ENCODE peak calls at places on chromosomes 3 and 15, in four cellular contexts. I, O, G and Q are unnamed samples. For H3K4me1, the result is how much of the 10 kb centered on the place peaks cover.

GRCh38 chr15:84929795-84930371 is 45.4 kb downstream of the SLC28A1 start:
- DNase-seq in O (no peak), G (peak), I (no peak), Q (no peak)

GRCh38 chr3:32411442-32411841 is 19.8 kb downstream of the CMTM7 start:
- DNase-seq in G (no peak), O (no peak), I (no peak), Q (no peak)

GRCh38 chr3:106208979-106209378 is 340.2 kb upstream of the CBLB start:
- DNase-seq in G (no peak), O (no peak), I (no peak), Q (no peak)

GRCh38 chr3:57778499-57778898 is 22.4 kb downstream of the SLMAP start:
- DNase-seq in G (no peak), O (no peak), I (no peak), Q (no peak)

GRCh38 chr15:68177747-68178146 is 27.4 kb downstream of the CALML4 start:
- DNase-seq in O (no peak), I (no peak), G (no peak), Q (no peak)

GRCh38 chr15:74815121-74815933 is 2.7 kb downstream of the LMAN1L start:
- DNase-seq in O (no peak), I (no peak), G (no peak), Q (no peak)

GRCh38 chr3:178849220-178849910 is 222.2 kb downstream of the ZMAT3 start:
- DNase-seq in I (no peak), O (no peak), G (no peak), Q (no peak)

GRCh38 chr15:59940928-59941327 is 63.2 kb upstream of the FOXB1 start:
- DNase-seq in O (no peak), G (no peak), I (no peak), Q (no peak)

GRCh38 chr3:25727316-25727715 is 55.9 kb downstream of the NGLY1 start:
- DNase-seq in I (no peak), G (no peak), O (no peak), Q (no peak)

GRCh38 chr3:108319428-108320053 is 23.2 kb downstream of the HHLA2 start:
- DNase-seq in O (no peak), I (no peak), G (no peak), Q (no peak)

GRCh38 chr3:12193485-12194165 is 34.9 kb upstream of the TIMP4 start:
- DNase-seq in G (peak), O (no peak), I (peak), Q (no peak)

GRCh38 chr15:83153288-83153687 is 45.8 kb downstream of the TM6SF1 start:
- DNase-seq in I (no peak), G (no peak), O (no peak), Q (no peak)

GRCh38 chr3:174495928-174496327 is 363.2 kb upstream of the NAALADL2 start:
- DNase-seq in O (no peak), G (no peak), I (no peak), Q (no peak)

GRCh38 chr3:12516873-12517272 is 28.4 kb downstream of the MKRN2OS start:
- DNase-seq in O (no peak), G (no peak), I (no peak), Q (no peak)

GRCh38 chr15:54660356-54660755 is 536.4 kb downstream of the RSL24D1 start:
- DNase-seq in I (no peak), O (no peak), G (no peak), Q (no peak)

GRCh38 chr3:24686764-24687163 is 192.1 kb upstream of the THRB start:
- DNase-seq in G (no peak), O (no peak), I (no peak), Q (no peak)

GRCh38 chr15:44726568-44727461 is 9.5 kb upstream of the TRIM69 start:
- DNase-seq in O (no peak), G (peak), I (peak), Q (no peak)

GRCh38 chr15:38038659-38039442 is 104.4 kb downstream of the TMCO5A start:
- DNase-seq in I (no peak), O (no peak), G (no peak), Q (no peak)

GRCh38 chr3:182357928-182358327 is 435.4 kb upstream of the ATP11B start:
- DNase-seq in I (no peak), G (no peak), O (no peak), Q (no peak)

GRCh38 chr3:177347611-177348010 is 150.3 kb upstream of the TBL1XR1 start:
- DNase-seq in I (no peak), O (peak), G (no peak), Q (no peak)

GRCh38 chr15:54582863-54583643 is 604.8 kb downstream of the UNC13C start:
- DNase-seq in G (no peak), I (peak), O (no peak), Q (no peak)

GRCh38 chr3:133695772-133696171 is 34.0 kb upstream of the TOPBP1 start:
- DNase-seq in I (no peak), G (no peak), O (no peak), Q (no peak)

GRCh38 chr3:184553385-184553784 is 8.2 kb upstream of the EPHB3 start:
- DNase-seq in I (no peak), G (no peak), O (no peak), Q (no peak)

GRCh38 chr3:64674591-64675076 is 13.2 kb downstream of the ADAMTS9 start:
- DNase-seq in I (no peak), G (no peak), O (no peak), Q (no peak)

GRCh38 chr3:14253022-14253761 is 74.6 kb downstream of the LSM3 start:
- DNase-seq in G (peak), O (no peak), I (no peak), Q (no peak)

GRCh38 chr3:14254812-14255702 is 76.4 kb downstream of the LSM3 start:
- DNase-seq in I (no peak), G (no peak), O (no peak), Q (no peak)

GRCh38 chr3:14256046-14256445 is 77.4 kb downstream of the LSM3 start:
- DNase-seq in I (no peak), G (peak), O (no peak), Q (no peak)

GRCh38 chr3:14252321-14253021 is 73.9 kb downstream of the LSM3 start:
- DNase-seq in O (no peak), G (no peak), I (no peak), Q (no peak)

GRCh38 chr3:14253983-14254382 is 75.4 kb downstream of the LSM3 start:
- DNase-seq in G (no peak), I (no peak), O (no peak), Q (no peak)
- H3K9ac ChIP-seq in G (no peak), I (no peak), O (no peak), Q (no peak)

GRCh38 chr15:58589047-58589446 is 157.3 kb downstream of the LIPC start:
- DNase-seq in I (no peak), G (no peak), O (no peak), Q (no peak)

GRCh38 chr15:58587481-58587880 is 155.7 kb downstream of the LIPC start:
- DNase-seq in I (no peak), O (no peak), G (no peak), Q (no peak)

GRCh38 chr15:58590236-58590635 is 158.4 kb downstream of the LIPC start:
- DNase-seq in O (no peak), I (no peak), G (no peak), Q (no peak)

GRCh38 chr15:58585668-58586461 is 154.1 kb downstream of the LIPC start:
- DNase-seq in G (no peak), I (peak), O (no peak), Q (no peak)

DNA sequence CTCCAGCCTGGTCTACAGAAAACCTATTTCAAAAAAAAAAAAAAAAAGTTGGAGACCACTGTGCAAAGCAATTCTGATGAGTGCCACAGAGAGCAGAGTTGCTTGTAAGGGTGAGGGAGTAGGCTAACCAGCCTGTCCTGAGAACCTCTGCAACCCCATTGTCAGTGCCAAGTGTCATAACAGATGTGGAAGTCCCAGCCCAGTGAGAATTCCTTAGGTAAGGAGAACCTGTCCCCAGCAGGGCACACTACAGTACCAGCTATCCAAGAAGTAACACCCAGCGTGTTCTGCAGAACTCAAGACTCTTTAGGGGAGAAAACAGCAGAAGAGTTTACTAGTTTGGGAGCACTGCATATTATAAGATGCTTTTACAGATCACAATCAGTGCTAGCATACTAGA is 156.3 kb downstream of the LIPC start:
- DNase-seq in I (no peak), O (no peak), G (no peak), Q (no peak)
- H3K4me1 ChIP-seq in I (under half), O (under half), G (under half), Q (under half)

DNA sequence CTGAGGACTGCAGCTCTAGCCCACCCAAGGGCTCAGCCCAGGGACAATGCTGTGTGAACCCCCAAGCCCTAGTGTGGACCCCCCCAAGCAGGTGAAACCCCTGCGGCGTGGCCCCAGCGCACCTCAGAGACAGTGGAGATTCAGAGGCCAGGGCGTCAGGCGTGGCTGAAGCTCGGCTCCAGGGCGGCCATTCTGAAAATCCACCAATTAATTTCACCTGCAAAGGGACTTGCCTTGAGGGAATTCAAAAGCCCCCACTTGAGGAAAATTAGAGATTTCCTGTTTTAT is 148.3 kb downstream of the NSMCE3 start:
- DNase-seq in O (no peak), I (no peak), G (no peak), Q (no peak)
- TF ChIP-seq SUZ12 in O (no peak), I (no peak), G (no peak), Q (no peak)

GRCh38 chr3:42612147-42612680 is 11.7 kb downstream of the NKTR start:
- DNase-seq in O (no peak), I (no peak), G (no peak), Q (no peak)

GRCh38 chr3:42610978-42611377 is 10.5 kb downstream of the NKTR start:
- DNase-seq in O (no peak), I (no peak), G (no peak), Q (no peak)

GRCh38 chr3:42613462-42613861 is 13.0 kb downstream of the NKTR start:
- DNase-seq in G (no peak), O (no peak), I (no peak), Q (no peak)

GRCh38 chr3:42608586-42608985 is 8.1 kb downstream of the NKTR start:
- DNase-seq in G (no peak), I (no peak), O (no peak), Q (no peak)

GRCh38 chr3:42612928-42613327 is 12.4 kb downstream of the NKTR start:
- DNase-seq in O (no peak), I (peak), G (no peak), Q (no peak)
- H3K9ac ChIP-seq in O (no peak), I (no peak), G (no peak), Q (no peak)

GRCh38 chr3:147652682-147653081 is 243.5 kb downstream of the ZIC1 start:
- DNase-seq in O (no peak), G (no peak), I (no peak), Q (no peak)
- H3K4me1 ChIP-seq in O (under half), G (under half), I (under half), Q (under half)

GRCh38 chr3:41598804-41599481 is 363.0 kb downstream of the ULK4 start:
- DNase-seq in O (no peak), G (no peak), I (no peak), Q (no peak)
- TF ChIP-seq SUZ12 in O (no peak), G (no peak), I (no peak), Q (no peak)

GRCh38 chr3:111283165-111283564 is 211.5 kb downstream of the NECTIN3 start:
- DNase-seq in O (no peak), G (no peak), I (no peak), Q (no peak)

GRCh38 chr3:111285188-111285547 is 213.6 kb downstream of the NECTIN3 start:
- DNase-seq in G (no peak), O (no peak), I (no peak), Q (no peak)

GRCh38 chr3:111284485-111285187 is 213.0 kb downstream of the NECTIN3 start:
- DNase-seq in O (no peak), G (no peak), I (no peak), Q (no peak)

GRCh38 chr3:111278961-111279360 is 207.3 kb downstream of the NECTIN3 start:
- DNase-seq in I (no peak), O (no peak), G (no peak), Q (no peak)

GRCh38 chr3:111282024-111282423 is 210.4 kb downstream of the NECTIN3 start:
- DNase-seq in I (no peak), O (no peak), G (no peak), Q (no peak)
- H3K9ac ChIP-seq in I (no peak), O (no peak), G (no peak), Q (no peak)